ENCODE peak calls at places on chromosomes 7 and 10, in seven cellular contexts. R is cardiac muscle cell, H is psoas muscle, O is heart right ventricle, C is right cardiac atrium, W is iPS DF 6.9, S is HAP-1. B is an unnamed sample. For H3K4me1 and H3K27me3, the result is how much of the 10 kb centered on the place peaks cover.

GRCh38 chr10:11742009-11742778 is at the start of gene ECHDC3:
- DNase-seq in W (no peak), H (peak), R (peak), C (peak), O (peak), S (peak), B (peak)

GRCh38 chr7:44811093-44811492 is 14.6 kb downstream of the PPIA start:
- DNase-seq in O (no peak), W (no peak), H (no peak), R (no peak), S (no peak), C (no peak), B (no peak)

GRCh38 chr10:15789793-15790525 is 70.2 kb upstream of the ITGA8 start:
- DNase-seq in R (peak), S (no peak), H (no peak), O (no peak), C (no peak), W (no peak), B (no peak)

GRCh38 chr7:37421820-37422219 is 26.8 kb downstream of the ELMO1 start:
- DNase-seq in S (no peak), R (peak), O (no peak), C (no peak), W (no peak), H (no peak), B (no peak)

GRCh38 chr7:154770962-154771361 is 232.0 kb downstream of the PAXIP1 start:
- DNase-seq in R (no peak), H (no peak), W (no peak), C (no peak), O (no peak), S (no peak), B (no peak)

GRCh38 chr10:14003517-14003916 is 327.2 kb downstream of the FRMD4A start:
- DNase-seq in S (no peak), C (no peak), W (no peak), O (no peak), R (no peak), H (no peak), B (peak)

GRCh38 chr7:99120503-99120902 is 23.4 kb downstream of the SMURF1 start:
- DNase-seq in R (peak), H (no peak), W (no peak), C (no peak), S (no peak), O (no peak), B (no peak)

GRCh38 chr10:50635286-50635685 is 11.5 kb upstream of the SGMS1 start:
- DNase-seq in C (no peak), H (no peak), S (no peak), R (peak), O (no peak), W (no peak), B (no peak)

GRCh38 chr7:86939197-86939814 is 120.1 kb downstream of the ELAPOR2 start:
- DNase-seq in W (no peak), H (no peak), R (peak), O (no peak), S (peak), C (no peak), B (no peak)

GRCh38 chr10:70672165-70672992 is at the start of gene ADAMTS14:
- DNase-seq in W (no peak), O (peak), R (peak), H (peak), S (no peak), C (peak), B (no peak)

GRCh38 chr10:70430489-70431445 is 10.7 kb downstream of the NODAL start:
- DNase-seq in R (peak), W (no peak), H (peak), C (peak), S (no peak), O (peak), B (no peak)

GRCh38 chr10:79246606-79247275 is 100.5 kb upstream of the PPIF start:
- DNase-seq in R (peak), O (peak), H (peak), W (no peak), S (no peak), C (peak), B (no peak)
- H3K4me1 ChIP-seq in R (under half), O (half or more), H (half or more), W (under half), S (under half), C (half or more), B (under half)

GRCh38 chr10:26215923-26216576 is 524 bp upstream of the GAD2 start:
- DNase-seq in R (peak), S (no peak), H (no peak), C (peak), W (no peak), O (peak), B (no peak)
- H3K27me3 ChIP-seq in R (half or more), S (half or more), H (under half), C (under half), W (half or more), O (half or more), B (under half)

GRCh38 chr7:144525956-144526355 is 122.5 kb upstream of the NOBOX start:
- DNase-seq in H (no peak), S (no peak), R (no peak), W (no peak), O (no peak), C (no peak), B (no peak)
- H3K4me1 ChIP-seq in H (under half), S (under half), R (under half), W (under half), O (under half), C (under half), B (under half)

DNA sequence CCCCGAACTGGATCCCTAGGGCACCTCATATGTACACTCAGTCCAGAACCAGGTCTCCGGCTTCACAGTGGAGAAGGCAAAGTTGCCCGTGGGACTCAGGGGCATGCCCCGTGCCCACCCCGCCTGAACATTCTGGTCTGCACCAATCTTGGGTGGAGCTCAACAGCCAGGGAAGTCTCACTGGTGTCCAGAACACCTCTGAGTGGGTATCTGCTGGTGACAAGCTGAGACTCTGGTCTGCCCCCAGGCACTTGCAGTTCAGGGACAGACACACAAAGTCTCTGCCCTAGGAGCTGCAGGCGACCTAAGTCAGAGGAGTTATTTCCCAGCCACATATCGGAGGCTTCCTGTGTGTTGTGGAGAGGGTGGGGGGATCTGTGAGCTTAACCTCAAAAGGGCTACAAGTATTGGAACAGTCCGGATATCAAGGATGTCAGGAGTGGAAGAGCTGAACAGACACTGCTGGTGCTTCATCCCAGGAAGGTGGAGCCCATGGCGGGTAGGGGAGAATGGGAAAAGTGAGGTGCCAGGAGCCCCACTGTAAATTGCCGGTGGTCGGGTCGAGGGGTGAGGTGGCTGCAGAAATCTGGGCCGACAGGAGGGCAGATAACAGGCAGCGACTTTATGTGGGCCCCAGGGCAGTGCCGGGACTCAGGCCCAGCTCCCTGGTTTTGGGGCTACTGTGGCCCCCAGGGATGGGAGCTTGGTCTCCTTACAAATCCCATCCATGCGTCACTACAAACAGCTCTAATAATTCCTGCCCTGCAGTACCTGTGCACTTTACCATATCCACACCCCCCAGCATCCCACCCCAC is 8.6 kb upstream of the TLX1 start:
- DNase-seq in C (no peak), O (no peak), R (no peak), S (no peak), W (no peak), H (no peak), B (no peak)
- H3K27me3 ChIP-seq in C (under half), O (half or more), R (half or more), S (under half), W (half or more), H (under half), B (under half)

GRCh38 chr7:100783804-100784203 is 43.5 kb downstream of the EPHB4 start:
- DNase-seq in W (no peak), O (no peak), S (no peak), H (no peak), R (no peak), C (no peak), B (no peak)

GRCh38 chr7:100789055-100789454 is 38.3 kb downstream of the EPHB4 start:
- DNase-seq in W (no peak), R (no peak), H (no peak), C (no peak), S (no peak), O (no peak), B (no peak)

GRCh38 chr7:100781255-100781654 is 46.1 kb downstream of the EPHB4 start:
- DNase-seq in R (no peak), S (no peak), W (no peak), O (no peak), H (no peak), C (no peak), B (no peak)

GRCh38 chr7:100785878-100786277 is 41.4 kb downstream of the EPHB4 start:
- DNase-seq in W (no peak), R (no peak), C (no peak), S (no peak), H (no peak), O (no peak), B (no peak)

DNA sequence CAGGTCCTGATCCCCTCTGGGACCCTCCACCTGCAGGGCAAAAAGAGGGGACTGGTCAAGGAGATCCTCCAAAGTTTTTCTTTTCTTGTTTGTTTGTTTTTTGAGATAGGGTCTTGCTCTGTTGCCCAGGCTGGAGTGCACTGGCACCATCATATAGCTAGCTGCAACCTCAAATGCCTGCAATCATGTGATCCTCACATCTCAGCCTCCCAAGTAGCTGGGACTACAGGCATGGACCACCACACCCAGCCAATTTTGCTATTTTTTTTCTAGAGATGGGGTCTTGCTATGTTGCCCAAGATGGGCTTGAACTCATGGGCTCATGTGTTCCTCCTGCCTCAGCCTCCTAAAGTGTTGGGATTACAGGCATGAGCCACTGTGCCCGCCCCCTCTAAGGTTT is 41.0 kb downstream of the EPHB4 start:
- DNase-seq in C (no peak), S (no peak), H (no peak), O (no peak), R (no peak), W (no peak), B (no peak)
- H3K4me1 ChIP-seq in C (under half), S (under half), H (under half), O (under half), R (under half), W (under half), B (under half)

GRCh38 chr10:100837300-100837699 is 75.5 kb upstream of the SLF2 start:
- DNase-seq in W (no peak), H (no peak), C (no peak), R (no peak), O (no peak), S (no peak), B (no peak)

GRCh38 chr10:100841528-100841927 is 71.2 kb upstream of the SLF2 start:
- DNase-seq in H (no peak), W (no peak), S (no peak), R (no peak), C (no peak), O (no peak), B (no peak)

GRCh38 chr10:100835810-100836209 is 77.0 kb upstream of the SLF2 start:
- DNase-seq in R (no peak), H (no peak), S (no peak), W (no peak), C (no peak), O (no peak), B (no peak)

GRCh38 chr10:100838986-100839385 is 73.8 kb upstream of the SLF2 start:
- DNase-seq in R (no peak), O (no peak), H (no peak), S (no peak), C (no peak), W (no peak), B (no peak)

GRCh38 chr10:100836891-100837290 is 75.9 kb upstream of the SLF2 start:
- DNase-seq in S (no peak), H (no peak), R (no peak), C (no peak), O (no peak), W (no peak), B (no peak)
- H3K27me3 ChIP-seq in S (under half), H (under half), R (half or more), C (under half), O (under half), W (under half), B (under half)

GRCh38 chr7:142800699-142801260 is 30.0 kb downstream of the PRSS2 start:
- DNase-seq in W (no peak), S (no peak), C (no peak), H (no peak), O (no peak), R (no peak), B (no peak)
- H3K4me1 ChIP-seq in W (under half), S (under half), C (under half), H (under half), O (under half), R (under half), B (half or more)

DNA sequence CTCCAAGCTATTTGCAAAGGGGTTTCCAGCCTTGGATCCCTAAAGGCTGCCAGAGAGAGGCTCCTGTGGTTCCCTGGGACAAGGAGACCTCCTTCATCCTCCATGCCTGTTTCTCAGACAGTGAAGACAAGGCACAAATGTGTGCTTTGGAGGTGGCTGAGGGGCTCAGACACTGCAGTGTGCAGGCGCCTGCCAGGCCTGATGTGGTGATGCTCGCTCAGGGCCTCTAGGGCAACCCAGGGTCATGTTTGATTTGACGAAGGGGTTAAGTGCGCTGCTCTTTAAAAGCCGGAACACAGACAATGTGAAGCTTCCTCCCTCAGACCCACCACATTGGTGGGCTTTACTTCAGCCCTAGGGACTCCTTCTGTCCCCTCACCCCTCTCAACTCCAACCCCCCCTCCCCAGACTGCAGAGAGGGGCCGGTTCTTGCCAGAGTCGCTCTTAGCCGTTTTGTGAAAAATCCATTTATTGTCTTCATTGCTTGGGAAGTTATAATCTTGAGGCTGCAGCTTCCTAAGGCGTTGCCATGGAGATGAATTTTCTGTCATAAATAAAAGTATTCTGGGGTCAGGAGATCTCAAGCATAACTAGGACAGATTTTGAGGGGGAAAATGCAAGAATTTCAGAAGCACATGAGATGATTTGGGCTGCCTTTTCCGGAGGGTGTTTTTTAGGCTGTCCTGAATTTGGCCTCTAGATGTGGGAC is 35.8 kb downstream of the PDGFA start:
- DNase-seq in R (no peak), H (no peak), C (no peak), O (no peak), W (no peak), S (no peak), B (no peak)
- H3K27me3 ChIP-seq in R (under half), H (under half), C (under half), O (under half), W (under half), S (under half), B (under half)

B was measured in naive thymus-derived CD4-positive, alpha-beta T cell.